ENCODE peak calls at places on chromosomes 2 and 18, in nine cellular contexts. F is tibial artery, L is uterus, V is heart left ventricle, M is AG04449, S is fibroblast of pulmonary artery, A is foreskin fibroblast, J is GM23338, Q is GM20000. O is an unnamed sample.

GRCh38 chr18:40782731-40783130 is 1172.3 kb upstream of the PIK3C3 start:
- DNase-seq in J (no peak), F (no peak), Q (no peak), M (no peak), S (no peak), L (no peak), A (no peak), V (no peak), O (no peak)

GRCh38 chr2:47908682-47909081 is 2.4 kb upstream of the FBXO11 start:
- DNase-seq in V (no peak), Q (no peak), M (no peak), A (no peak), F (no peak), J (no peak), L (no peak), S (no peak), O (no peak)

GRCh38 chr2:43131890-43132522 is 94.4 kb downstream of the ZFP36L2 start:
- DNase-seq in F (no peak), Q (no peak), M (no peak), V (no peak), L (no peak), J (no peak), A (no peak), S (no peak), O (no peak)

GRCh38 chr18:12628706-12629702 is 28.9 kb downstream of the SPIRE1 start:
- DNase-seq in F (no peak), Q (no peak), L (no peak), M (no peak), S (peak; percentile 58), J (no peak), V (no peak), A (peak; percentile 82), O (no peak)

GRCh38 chr2:158412206-158412605 is 44.3 kb downstream of the CCDC148 start:
- DNase-seq in V (no peak), S (peak; percentile 40), J (peak; percentile 37), M (peak; percentile 59), A (peak; percentile 39), F (no peak), L (no peak), Q (no peak), O (no peak)

GRCh38 chr2:120606931-120607330 is 128.7 kb upstream of the GLI2 start:
- DNase-seq in L (no peak), M (no peak), Q (no peak), J (no peak), S (no peak), A (peak; percentile 40), F (no peak), V (no peak), O (no peak)

GRCh38 chr18:61980355-61980754 is 87.5 kb upstream of the RNF152 start:
- DNase-seq in M (no peak), Q (no peak), V (no peak), L (no peak), J (no peak), A (no peak), F (no peak), S (peak; percentile 65), O (no peak)

GRCh38 chr2:224820283-224820991 is 104.3 kb upstream of the CCDC195 start:
- DNase-seq in V (no peak), L (no peak), A (peak; percentile 45), S (no peak), M (no peak), Q (peak; percentile 6), J (no peak), F (no peak), O (no peak)

GRCh38 chr2:27442282-27442980 is at the start of gene KRTCAP3:
- DNase-seq in F (no peak), M (no peak), S (no peak), L (no peak), J (peak; percentile 96), Q (peak; percentile 80), A (no peak), V (no peak), O (peak; percentile 52)

GRCh38 chr18:11488175-11488574 is 121.2 kb upstream of the SLC35G4 start:
- DNase-seq in V (no peak), Q (no peak), J (no peak), S (peak; percentile 40), A (peak; percentile 60), M (peak; percentile 12), L (no peak), F (no peak), O (no peak)

GRCh38 chr2:144554811-144555210 is 34.9 kb upstream of the ZEB2 start:
- DNase-seq in J (no peak), F (no peak), A (peak; percentile 29), S (no peak), L (no peak), V (no peak), M (no peak), Q (no peak), O (no peak)

GRCh38 chr2:128797937-128798336 is 479.3 kb upstream of the HS6ST1 start:
- DNase-seq in S (no peak), J (no peak), Q (peak; percentile 22), L (no peak), M (no peak), V (no peak), F (peak; percentile 3), A (no peak), O (no peak)

GRCh38 chr2:9206991-9207640 is 504 bp downstream of the ASAP2 start:
- DNase-seq in F (peak; percentile 41), J (peak; percentile 56), L (peak; percentile 42), S (no peak), A (peak; percentile 57), M (no peak), V (peak; percentile 39), Q (peak; percentile 59), O (peak; percentile 28)

GRCh38 chr2:10389596-10389995 is 58.5 kb downstream of the ODC1 start:
- DNase-seq in S (no peak), M (no peak), V (no peak), F (no peak), J (no peak), Q (no peak), A (peak; percentile 83), L (no peak), O (no peak)

GRCh38 chr2:240614391-240614790 is 10.9 kb upstream of the GPR35 start:
- DNase-seq in F (no peak), M (no peak), A (no peak), V (no peak), L (no peak), Q (no peak), S (no peak), J (no peak), O (no peak)

GRCh38 chr2:221635949-221636348 is 63.8 kb upstream of the EPHA4 start:
- DNase-seq in L (no peak), F (no peak), J (peak; percentile 17), Q (no peak), V (no peak), M (no peak), S (no peak), A (no peak), O (no peak)
- TF ChIP-seq CTCF in L (no peak), F (no peak), J (peak; percentile 12), Q (no peak), V (no peak), M (no peak), S (no peak), A (no peak), O (no peak)

DNA sequence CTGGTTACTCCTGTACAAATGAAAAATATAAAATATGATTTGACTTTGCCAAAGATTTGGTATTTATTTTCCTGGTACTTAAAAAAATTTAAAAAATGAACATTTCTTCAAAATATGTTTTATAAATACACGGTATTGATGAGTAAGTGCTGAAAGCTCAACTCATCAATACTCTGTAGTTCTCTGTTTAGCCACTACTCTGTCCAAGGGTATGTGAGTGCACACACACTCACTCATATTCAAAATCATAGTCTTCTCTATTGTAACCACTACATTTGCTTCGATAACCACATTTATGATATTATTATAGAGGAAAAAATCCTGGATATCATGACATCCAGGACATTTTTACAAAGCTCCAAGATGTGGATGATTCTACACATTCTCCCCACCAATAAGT is 40.1 kb upstream of the GALNT5 start:
- DNase-seq in F (no peak), Q (no peak), L (no peak), S (no peak), A (no peak), J (no peak), M (no peak), V (no peak), O (no peak)
- TF ChIP-seq CTCF in F (no peak), Q (no peak), L (no peak), S (no peak), A (no peak), J (no peak), M (no peak), V (no peak), O (no peak)

DNA sequence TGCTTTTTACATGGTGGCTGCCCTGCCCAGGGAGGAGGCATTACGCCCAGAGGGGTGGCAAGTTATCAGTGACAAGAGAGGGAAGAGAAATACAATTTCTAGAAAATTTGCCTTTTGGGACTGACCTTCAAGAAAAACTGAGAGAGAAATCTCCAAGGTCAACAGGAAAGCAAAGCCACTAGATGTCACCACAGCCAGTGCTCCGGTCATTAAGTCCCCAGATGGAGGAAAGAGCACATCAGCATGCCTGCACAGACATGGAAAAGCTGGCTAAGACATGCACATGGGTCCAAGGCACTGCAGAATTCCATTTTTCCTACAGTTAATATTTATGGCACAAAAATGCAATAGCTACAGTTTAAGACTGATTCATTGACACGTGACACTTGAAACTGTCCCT is 21.0 kb downstream of the FHL2 start:
- DNase-seq in F (no peak), S (no peak), M (no peak), L (no peak), Q (no peak), V (no peak), J (no peak), A (no peak), O (no peak)
- TF ChIP-seq CTCF in F (no peak), S (no peak), M (no peak), L (no peak), Q (no peak), V (no peak), J (no peak), A (no peak), O (no peak)

DNA sequence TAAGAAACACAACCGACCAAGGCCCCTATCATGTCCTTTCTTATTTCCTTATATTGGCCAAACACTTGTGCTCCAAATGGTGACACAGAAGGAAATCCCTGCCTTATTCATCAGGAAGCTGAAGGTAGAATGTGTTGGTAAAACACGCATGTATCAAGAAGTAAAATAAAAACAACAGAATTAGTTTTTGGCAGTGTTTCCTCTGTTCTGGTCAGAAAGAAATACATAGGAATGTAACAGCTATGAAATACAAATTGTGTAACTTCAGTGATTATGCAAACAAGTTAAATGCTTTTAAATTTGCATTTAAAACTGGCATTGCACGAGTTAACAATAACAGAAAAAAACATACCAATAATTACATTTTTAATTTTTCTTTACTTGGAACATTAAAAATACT is 19.3 kb downstream of the ST6GAL2 start:
- DNase-seq in M (no peak), F (no peak), L (no peak), V (no peak), A (no peak), Q (no peak), J (no peak), S (peak; percentile 26), O (no peak)
- TF ChIP-seq CTCF in M (no peak), F (no peak), L (no peak), V (no peak), A (no peak), Q (no peak), J (no peak), S (no peak), O (no peak)

GRCh38 chr2:85011747-85012146 is 40.8 kb downstream of the KCMF1 start:
- DNase-seq in Q (no peak), S (no peak), M (no peak), F (no peak), L (no peak), J (peak; percentile 77), V (no peak), A (no peak), O (peak; percentile 10)
- TF ChIP-seq CTCF in Q (no peak), S (peak; percentile 13), M (no peak), F (no peak), L (no peak), J (peak; percentile 72), V (no peak), A (no peak), O (no peak)

GRCh38 chr2:239276813-239277193 is 124.0 kb downstream of the HDAC4 start:
- DNase-seq in V (no peak), Q (no peak), L (no peak), F (peak; percentile 18), S (no peak), A (no peak), M (no peak), J (no peak), O (no peak)
- TF ChIP-seq CTCF in V (no peak), Q (no peak), L (no peak), F (no peak), S (no peak), A (no peak), M (no peak), J (no peak), O (peak; percentile 32)